ENCODE peak calls at places on chromosome 1, in eight cellular contexts. T, Z, S, Q, E, O, K and L are unnamed samples.

GRCh38 chr1:110011527-110012041 is 22.8 kb upstream of the STRIP1 start:
- DNase-seq in K (no peak), O (no peak), Q (no peak), T (peak), Z (peak), S (no peak), E (peak), L (peak)

GRCh38 chr1:55007626-55008025 is 8.9 kb downstream of the BSND start:
- DNase-seq in Z (no peak), K (no peak), S (peak), Q (no peak), T (peak), E (no peak), O (no peak), L (peak)

GRCh38 chr1:243963566-243963965 is 87.5 kb upstream of the ZBTB18 start:
- DNase-seq in Q (no peak), K (no peak), E (no peak), O (no peak), T (peak), Z (no peak), S (no peak), L (no peak)

GRCh38 chr1:224172229-224172628 is 10.8 kb upstream of the DEGS1 start:
- DNase-seq in E (no peak), S (no peak), O (no peak), Q (no peak), K (no peak), T (no peak), Z (no peak), L (no peak)

GRCh38 chr1:51729824-51730284 is 113.0 kb downstream of the OSBPL9 start:
- DNase-seq in O (peak), S (no peak), Z (peak), Q (no peak), T (peak), E (no peak), K (no peak), L (peak)

GRCh38 chr1:24526940-24527542 is 24.4 kb downstream of the RCAN3 start:
- DNase-seq in K (no peak), E (no peak), O (no peak), Z (no peak), T (peak), S (no peak), Q (peak), L (no peak)

GRCh38 chr1:228867951-228868730 is 132.9 kb downstream of the RHOU start:
- DNase-seq in E (no peak), S (no peak), Z (no peak), K (no peak), O (no peak), T (no peak), Q (no peak), L (no peak)

GRCh38 chr1:227489572-227489971 is 73.8 kb upstream of the ZNF678 start:
- DNase-seq in T (no peak), Z (no peak), S (no peak), O (no peak), K (no peak), Q (no peak), E (no peak), L (no peak)

GRCh38 chr1:231153726-231154125 is 8.1 kb upstream of the TRIM67 start:
- DNase-seq in T (no peak), O (no peak), K (no peak), Q (no peak), S (no peak), E (no peak), Z (no peak), L (no peak)

GRCh38 chr1:81912383-81912782 is 111.6 kb downstream of the ADGRL2 start:
- DNase-seq in O (no peak), Z (no peak), Q (no peak), K (no peak), E (no peak), S (no peak), T (no peak), L (no peak)

GRCh38 chr1:6991271-6991670 is 206.0 kb downstream of the CAMTA1 start:
- DNase-seq in E (peak), Q (no peak), S (peak), Z (no peak), K (no peak), O (no peak), T (peak), L (peak)

GRCh38 chr1:159307338-159307737 is 5.2 kb downstream of the FCER1A start:
- DNase-seq in S (no peak), T (no peak), K (no peak), Z (no peak), Q (no peak), O (no peak), E (no peak), L (no peak)

GRCh38 chr1:42420911-42421585 is 34.8 kb downstream of the ZMYND12 start:
- DNase-seq in Z (no peak), K (no peak), Q (no peak), T (peak), O (no peak), E (peak), S (peak), L (peak)

GRCh38 chr1:169853335-169853734 is 40.4 kb downstream of the SCYL3 start:
- DNase-seq in T (no peak), E (no peak), K (no peak), Q (no peak), Z (no peak), O (no peak), S (no peak), L (no peak)